ENCODE peak calls at places on chromosomes 4 and X, in four cellular contexts. Q is NB4, S is endothelial cell of umbilical vein, Y is transverse colon. P is an unnamed sample.

GRCh38 chrX:152902502-152902820 is 4.6 kb downstream of the ZNF185 start:
- DNase-seq in S (no peak), Y (no peak), Q (no peak), P (no peak)

GRCh38 chr4:183447646-183448045 is 3.2 kb downstream of the CDKN2AIP start:
- DNase-seq in Q (no peak), Y (no peak), S (no peak), P (no peak)

GRCh38 chrX:48835524-48836329 is at the start of gene PCSK1N:
- DNase-seq in Q (no peak), S (no peak), Y (no peak), P (no peak)

GRCh38 chr4:10114147-10114546 is 2.5 kb downstream of the WDR1 start:
- DNase-seq in Q (no peak), Y (no peak), S (no peak), P (no peak)

GRCh38 chr4:108328033-108328732 is 159.5 kb upstream of the LEF1 start:
- DNase-seq in Q (no peak), Y (no peak), S (no peak), P (no peak)

GRCh38 chr4:16889945-16890344 is 8.5 kb downstream of the LDB2 start:
- DNase-seq in Y (no peak), Q (no peak), S (peak), P (no peak)

GRCh38 chr4:16524911-16525574 is 298.8 kb upstream of the TAPT1 start:
- DNase-seq in Y (no peak), S (no peak), Q (no peak), P (peak)

GRCh38 chr4:156971168-156971601 is 414 bp downstream of the PDGFC start:
- DNase-seq in Q (no peak), Y (peak), S (no peak), P (peak)

GRCh38 chr4:114251020-114251419 is 271.6 kb upstream of the ARSJ start:
- DNase-seq in Y (no peak), Q (no peak), S (no peak), P (no peak)

GRCh38 chr4:124867551-124867950 is 155.0 kb upstream of the ANKRD50 start:
- DNase-seq in S (no peak), Q (no peak), Y (no peak), P (no peak)

GRCh38 chr4:55910140-55910539 is 38.6 kb upstream of the CEP135 start:
- DNase-seq in Y (no peak), Q (no peak), S (no peak), P (no peak)

GRCh38 chrX:28312965-28313364 is 274.3 kb upstream of the IL1RAPL1 start:
- DNase-seq in S (no peak), Y (no peak), Q (no peak), P (no peak)

GRCh38 chrX:27598312-27598711 is 8.2 kb downstream of the DCAF8L2 start:
- DNase-seq in Y (peak), S (peak), Q (no peak), P (no peak)

GRCh38 chrX:8191022-8191421 is 20.0 kb upstream of the VCX2 start:
- DNase-seq in Y (peak), Q (peak), S (no peak), P (no peak)

GRCh38 chr4:107153228-107153627 is 117.1 kb upstream of the DKK2 start:
- DNase-seq in Y (peak), S (peak), Q (peak), P (no peak)

GRCh38 chr4:24229976-24230375 is 340.1 kb upstream of the PPARGC1A start:
- DNase-seq in S (no peak), Q (no peak), Y (no peak), P (no peak)

GRCh38 chr4:20395160-20395773 is 143.6 kb downstream of the SLIT2 start:
- DNase-seq in Y (peak), S (peak), Q (peak), P (no peak)

GRCh38 chrX:107710617-107711391 is 64.8 kb downstream of the TSC22D3 start:
- DNase-seq in Q (peak), Y (peak), S (peak), P (peak)

GRCh38 chr4:176451441-176451840 is 131.7 kb downstream of the SPCS3 start:
- DNase-seq in Q (no peak), Y (no peak), S (no peak), P (no peak)

GRCh38 chr4:55851885-55852284 is 1.6 kb upstream of the EXOC1 start:
- DNase-seq in Y (peak), Q (no peak), S (no peak), P (no peak)

GRCh38 chr4:30402276-30402675 is 317.9 kb upstream of the PCDH7 start:
- DNase-seq in Q (no peak), Y (no peak), S (no peak), P (no peak)

GRCh38 chr4:105196523-105197145 is 50.0 kb downstream of the TET2 start:
- DNase-seq in Q (peak), S (no peak), Y (no peak), P (no peak)

GRCh38 chrX:18353931-18354368 is 538 bp downstream of the SCML2 start:
- DNase-seq in Y (peak), S (no peak), Q (peak), P (no peak)

GRCh38 chr4:5863461-5864113 is 29.3 kb downstream of the CRMP1 start:
- DNase-seq in Y (no peak), Q (peak), S (peak), P (no peak)

GRCh38 chrX:120517936-120518335 is 42.8 kb downstream of the CUL4B start:
- DNase-seq in S (peak), Q (no peak), Y (no peak), P (no peak)

GRCh38 chrX:47573334-47574095 is 8.7 kb upstream of the TIMP1 start:
- DNase-seq in Q (no peak), S (no peak), Y (peak), P (peak)

GRCh38 chr4:155529197-155529596 is 137.5 kb upstream of the GUCY1A1 start:
- DNase-seq in S (peak), Y (no peak), Q (peak), P (no peak)

GRCh38 chrX:102129473-102129872 is 4.0 kb downstream of the TCEAL2 start:
- DNase-seq in Q (peak), S (peak), Y (no peak), P (no peak)
- TF ChIP-seq CTCF in Q (peak), S (peak), Y (no peak), P (no peak)

DNA sequence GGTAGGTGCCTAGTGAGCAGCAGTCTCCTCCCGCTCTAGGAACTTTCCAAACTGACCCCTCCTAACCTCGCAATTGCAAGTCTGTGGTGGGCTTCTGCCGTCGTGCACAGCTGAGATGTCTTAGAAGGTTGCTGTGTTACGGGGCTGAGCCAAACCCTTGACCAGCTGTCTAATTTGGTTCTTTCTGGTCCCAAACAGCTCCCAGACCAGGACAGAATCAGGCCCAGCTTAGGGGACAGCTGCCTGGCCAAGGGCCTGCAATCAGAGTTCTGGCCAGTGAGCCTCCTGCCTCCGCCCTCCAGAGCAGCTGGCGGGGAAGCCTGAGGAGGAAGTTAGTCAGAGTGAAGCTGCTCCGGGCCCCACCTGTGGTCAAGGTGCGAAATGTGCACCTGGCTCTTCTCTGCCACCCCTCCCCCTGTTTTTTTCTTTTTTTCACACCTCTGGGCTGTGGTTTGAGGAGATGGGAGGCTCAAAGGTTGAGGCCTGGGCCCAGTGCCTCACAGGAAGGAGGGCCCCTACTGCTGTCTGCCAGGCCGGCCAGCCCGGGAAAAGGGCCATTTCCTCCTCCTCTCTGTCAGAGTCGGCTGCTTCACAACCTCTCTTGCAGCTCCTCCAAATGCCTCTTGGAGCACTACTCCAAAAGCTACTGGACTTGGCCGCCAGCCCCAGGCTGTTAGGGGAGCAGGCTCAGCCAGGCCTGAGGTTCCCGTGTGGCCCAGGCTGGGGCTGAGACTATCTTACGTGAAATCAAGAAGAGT is 4.2 kb upstream of the CXCR3 start:
- DNase-seq in Y (peak), Q (peak), S (peak), P (peak)
- TF ChIP-seq POLR2A in Y (peak), Q (no peak), S (no peak), P (no peak)

DNA sequence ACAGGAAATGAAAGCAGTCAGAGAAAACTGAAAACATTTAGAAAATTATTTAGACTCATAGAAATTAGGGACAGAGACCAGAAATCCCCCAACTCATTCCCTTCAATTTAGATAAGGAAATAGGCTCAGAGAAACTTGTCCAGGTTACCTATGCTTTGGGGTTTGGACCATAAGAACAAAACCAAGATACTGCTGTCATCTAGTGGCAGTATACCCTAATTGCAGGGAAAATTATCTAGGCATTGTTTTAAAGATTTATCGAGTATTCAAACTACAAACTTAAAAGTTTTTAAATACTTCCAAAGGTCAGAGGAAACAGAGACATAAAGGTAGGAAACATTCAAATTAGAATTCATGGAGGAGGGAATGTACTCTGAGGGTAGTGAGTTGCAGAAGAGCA is 67.0 kb upstream of the KLHL13 start:
- DNase-seq in Q (peak), Y (no peak), S (no peak), P (no peak)
- TF ChIP-seq CTCF in Q (peak), Y (peak), S (no peak), P (no peak)

DNA sequence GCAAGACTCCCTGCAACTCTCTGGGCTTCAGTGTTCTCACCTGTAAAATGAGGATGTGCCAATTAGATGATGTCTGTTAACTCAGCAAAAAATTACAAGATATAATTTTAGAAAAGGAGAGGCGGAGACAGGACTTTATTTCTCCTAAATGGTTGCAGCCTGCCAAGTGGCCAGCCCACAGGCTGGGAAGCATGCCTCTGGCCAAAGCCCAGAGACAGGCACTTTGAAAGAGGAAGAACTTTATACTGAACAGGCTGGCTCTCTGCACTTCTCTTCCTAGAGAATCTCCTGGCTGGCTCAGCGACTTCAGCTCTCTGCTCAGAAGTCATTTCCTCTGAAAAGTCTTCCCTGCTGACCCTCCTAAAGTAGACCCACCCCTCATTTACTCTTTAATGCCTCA is 3.7 kb downstream of the PRDM5 start:
- DNase-seq in S (no peak), Q (no peak), Y (peak), P (no peak)
- TF ChIP-seq POLR2A in S (no peak), Q (no peak), Y (no peak), P (no peak)

GRCh38 chr4:42050850-42051249 is 60.5 kb downstream of the SLC30A9 start:
- DNase-seq in Q (no peak), S (no peak), Y (no peak), P (no peak)
- TF ChIP-seq CTCF in Q (no peak), S (no peak), Y (no peak), P (no peak)

DNA sequence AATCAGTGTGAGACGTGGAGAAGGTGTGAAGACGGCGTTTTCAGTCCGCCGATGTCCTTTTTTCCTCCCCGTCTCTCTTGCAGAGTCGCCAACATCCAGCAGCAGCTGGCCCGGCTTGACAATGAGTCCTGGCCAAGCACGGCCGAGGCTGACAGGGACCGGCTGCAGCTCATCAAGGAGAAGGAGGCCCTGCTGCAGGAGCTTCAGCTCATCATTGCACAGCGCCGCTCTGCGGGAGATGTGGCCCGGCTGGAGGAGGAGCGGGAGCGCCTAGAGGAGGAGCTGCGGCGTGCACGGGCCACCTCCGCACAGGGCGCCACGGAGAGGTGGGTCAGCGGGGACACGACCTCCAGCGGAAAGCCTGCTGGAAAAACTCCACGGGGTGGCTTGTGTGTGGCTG is 47.1 kb upstream of the CLCN4 start:
- DNase-seq in S (no peak), Y (peak), Q (no peak), P (peak)
- TF ChIP-seq POLR2A in S (no peak), Y (no peak), Q (no peak), P (no peak)

GRCh38 chr4:110589297-110589696 is 33.6 kb downstream of the PITX2 start:
- DNase-seq in Q (no peak), S (peak), Y (no peak), P (no peak)

GRCh38 chr4:110587666-110588285 is 35.1 kb downstream of the PITX2 start:
- DNase-seq in S (no peak), Q (no peak), Y (no peak), P (no peak)

DNA sequence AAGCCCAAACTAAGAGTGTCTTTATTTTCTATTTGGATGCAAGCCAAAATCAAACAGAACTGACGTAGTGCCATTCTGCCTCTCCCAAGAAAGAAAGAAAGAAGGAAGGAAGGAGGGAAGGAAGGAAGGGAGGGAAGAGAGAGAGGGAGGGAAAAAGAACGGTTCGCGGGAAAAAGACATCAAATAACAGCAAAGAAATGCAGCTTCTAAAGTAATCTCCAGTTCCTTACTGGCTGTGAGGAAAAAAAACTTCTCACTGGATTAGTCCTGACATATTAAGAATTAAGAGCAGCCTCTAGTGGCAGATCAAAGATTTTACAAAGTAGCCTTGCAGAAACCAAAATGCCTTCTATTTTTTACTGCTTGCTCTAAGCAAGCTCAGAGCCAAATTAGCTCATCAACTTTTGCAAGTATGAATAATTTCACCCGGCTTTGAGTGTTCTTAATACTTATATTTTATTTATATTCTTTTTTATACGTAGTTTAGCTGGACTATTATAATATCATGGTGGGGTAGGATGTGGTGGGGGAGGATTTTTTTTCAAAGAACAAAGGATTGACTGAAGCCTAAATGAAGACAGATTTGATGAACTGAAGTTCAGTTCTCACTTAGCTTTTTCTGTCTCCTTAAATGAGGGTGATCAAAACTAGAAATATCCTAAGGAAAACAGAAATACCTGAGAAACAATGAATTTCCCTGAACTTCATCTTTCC is 36.6 kb downstream of the PITX2 start:
- DNase-seq in Y (no peak), Q (peak), S (peak), P (no peak)
- TF ChIP-seq CTCF in Y (peak), Q (peak), S (peak), P (peak)

DNA sequence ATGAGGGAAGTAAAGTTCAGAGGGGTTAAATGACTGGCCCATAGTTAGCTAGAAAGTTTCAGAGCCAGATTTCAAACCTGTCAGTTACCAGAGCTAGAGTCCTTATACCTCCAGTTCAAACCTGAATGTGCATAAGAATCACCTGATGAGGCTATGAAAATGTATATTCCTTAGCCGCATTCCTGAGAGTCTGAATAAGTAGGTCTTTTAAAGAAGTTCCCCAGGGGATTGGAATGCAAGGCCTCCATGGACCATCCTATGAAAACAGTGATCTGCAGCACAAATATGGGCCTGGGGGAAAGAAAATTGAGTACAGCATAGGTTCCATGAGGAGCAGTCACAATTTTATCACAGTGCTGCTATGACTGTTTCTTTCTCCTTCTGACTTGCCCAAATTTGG is 263.9 kb upstream of the CXorf66 start:
- DNase-seq in Y (no peak), S (no peak), Q (no peak), P (no peak)
- TF ChIP-seq POLR2A in Y (no peak), S (no peak), Q (no peak), P (no peak)